ENCODE peak calls at places on chromosome 14, in ten cellular contexts. W is WTC11; L is hippocampal formation; Q is effector CD8-positive, alpha-beta T cell; D is GDM1; O is occipital lobe; S is CD8-positive, alpha-beta T cell; V is AG09319; R is non-pigmented ciliary epithelial cell; I is NCI-H2171. H is an unnamed sample.

GRCh38 chr14:91294153-91294552 is 49.6 kb upstream of the GPR68 start:
- DNase-seq in W (no peak), L (no peak), Q (no peak), D (no peak), O (no peak), S (no peak), V (no peak), R (no peak), I (no peak), H (no peak)

GRCh38 chr14:87656315-87656714 is 336.7 kb downstream of the GALC start:
- DNase-seq in W (no peak), L (no peak), Q (no peak), D (no peak), O (no peak), S (no peak), V (no peak), R (no peak), I (no peak), H (no peak)

GRCh38 chr14:61631044-61631692 is 64.1 kb upstream of the HIF1A start:
- DNase-seq in W (no peak), L (no peak), Q (no peak), D (no peak), O (no peak), S (no peak), V (no peak), R (no peak), I (no peak), H (no peak)

GRCh38 chr14:45891417-45892080 is 638.5 kb upstream of the MIS18BP1 start:
- DNase-seq in W (peak), L (no peak), Q (no peak), D (no peak), O (no peak), S (no peak), V (no peak), R (no peak), I (no peak), H (peak)

GRCh38 chr14:52987042-52987441 is 36.2 kb upstream of the FERMT2 start:
- DNase-seq in W (no peak), L (no peak), Q (no peak), D (no peak), O (no peak), S (no peak), V (no peak), R (no peak), I (no peak), H (no peak)

GRCh38 chr14:50225974-50226297 is 5.4 kb downstream of the SOS2 start:
- DNase-seq in W (no peak), L (no peak), Q (no peak), D (no peak), O (no peak), S (no peak), V (no peak), R (no peak), I (no peak), H (no peak)

GRCh38 chr14:79246200-79246599 is 965.1 kb downstream of the DIO2 start:
- DNase-seq in W (no peak), L (no peak), Q (no peak), D (no peak), O (no peak), S (no peak), V (no peak), R (no peak), I (no peak), H (no peak)

GRCh38 chr14:23047042-23047634 is 5.1 kb downstream of the PSMB11 start:
- DNase-seq in W (no peak), L (no peak), Q (no peak), D (no peak), O (no peak), S (no peak), V (no peak), R (no peak), I (no peak), H (no peak)

GRCh38 chr14:54786191-54786755 is 116.4 kb downstream of the GCH1 start:
- DNase-seq in W (no peak), L (no peak), Q (no peak), D (no peak), O (no peak), S (no peak), V (no peak), R (no peak), I (no peak), H (no peak)

GRCh38 chr14:65810326-65810725 is 397.8 kb downstream of the FUT8 start:
- DNase-seq in W (no peak), L (no peak), Q (no peak), D (no peak), O (no peak), S (no peak), V (no peak), R (no peak), I (no peak), H (no peak)

GRCh38 chr14:33693237-33693636 is 257.6 kb downstream of the EGLN3 start:
- DNase-seq in W (no peak), L (no peak), Q (no peak), D (no peak), O (no peak), S (no peak), V (peak), R (peak), I (no peak), H (no peak)

GRCh38 chr14:66228267-66228970 is 257.8 kb upstream of the CCDC196 start:
- DNase-seq in W (no peak), L (no peak), Q (no peak), D (no peak), O (no peak), S (no peak), V (no peak), R (no peak), I (no peak), H (no peak)

GRCh38 chr14:36619853-36620252 is 37.4 kb upstream of the NKX2-8 start:
- DNase-seq in W (no peak), L (no peak), Q (no peak), D (no peak), O (no peak), S (no peak), V (no peak), R (no peak), I (no peak), H (no peak)

GRCh38 chr14:65098586-65098985 is 3.7 kb downstream of the MAX start:
- DNase-seq in W (no peak), L (no peak), Q (no peak), D (no peak), O (no peak), S (no peak), V (no peak), R (no peak), I (no peak), H (no peak)

GRCh38 chr14:103311171-103311997 is 22.7 kb upstream of the EIF5 start:
- DNase-seq in W (no peak), L (no peak), Q (no peak), D (no peak), O (no peak), S (no peak), V (no peak), R (no peak), I (no peak), H (peak)

GRCh38 chr14:34374998-34375740 is 86.9 kb downstream of the SPTSSA start:
- DNase-seq in W (no peak), L (no peak), Q (no peak), D (no peak), O (no peak), S (no peak), V (no peak), R (no peak), I (no peak), H (no peak)

GRCh38 chr14:21987937-21988336 is 314.3 kb upstream of the OR4E1 start:
- DNase-seq in W (peak), L (no peak), Q (no peak), D (peak), O (no peak), S (no peak), V (no peak), R (no peak), I (no peak), H (no peak)

GRCh38 chr14:92527724-92528123 is 14.1 kb downstream of the RIN3 start:
- DNase-seq in W (no peak), L (no peak), Q (no peak), D (no peak), O (no peak), S (no peak), V (no peak), R (no peak), I (no peak), H (no peak)

GRCh38 chr14:94113490-94113889 is 3.0 kb downstream of the IFI27 start:
- DNase-seq in W (no peak), L (no peak), Q (no peak), D (no peak), O (no peak), S (no peak), V (no peak), R (no peak), I (no peak), H (no peak)

GRCh38 chr14:73237219-73237785 is at the start of gene PAPLN:
- DNase-seq in W (no peak), L (no peak), Q (no peak), D (no peak), O (no peak), S (no peak), V (no peak), R (no peak), I (no peak), H (no peak)

GRCh38 chr14:75196064-75196463 is 19.7 kb upstream of the TMED10 start:
- DNase-seq in W (no peak), L (no peak), Q (no peak), D (no peak), O (no peak), S (no peak), V (no peak), R (no peak), I (no peak), H (no peak)

GRCh38 chr14:30874999-30875787 is 834 bp downstream of the COCH start:
- DNase-seq in W (peak), L (no peak), Q (no peak), D (no peak), O (no peak), S (no peak), V (no peak), R (no peak), I (peak), H (no peak)

GRCh38 chr14:35826952-35827416 is 846 bp downstream of the BRMS1L start:
- DNase-seq in W (no peak), L (no peak), Q (no peak), D (no peak), O (no peak), S (no peak), V (no peak), R (no peak), I (no peak), H (no peak)

GRCh38 chr14:61927521-61927920 is 165.3 kb downstream of the SNAPC1 start:
- DNase-seq in W (no peak), L (no peak), Q (no peak), D (no peak), O (no peak), S (no peak), V (no peak), R (peak), I (no peak), H (no peak)

GRCh38 chr14:56216631-56217379 is 98.6 kb downstream of the PELI2 start:
- DNase-seq in W (no peak), L (peak), Q (no peak), D (no peak), O (no peak), S (peak), V (no peak), R (no peak), I (peak), H (peak)

GRCh38 chr14:76152333-76152681 is 585 bp downstream of the GPATCH2L start:
- DNase-seq in W (peak), L (peak), Q (peak), D (peak), O (peak), S (peak), V (peak), R (peak), I (peak), H (peak)

GRCh38 chr14:35337557-35338255 is 45.5 kb downstream of the PSMA6 start:
- DNase-seq in W (peak), L (no peak), Q (no peak), D (no peak), O (no peak), S (no peak), V (no peak), R (no peak), I (no peak), H (no peak)

GRCh38 chr14:95291859-95292542 is 27.7 kb downstream of the CLMN start:
- DNase-seq in W (no peak), L (peak), Q (no peak), D (no peak), O (peak), S (no peak), V (no peak), R (no peak), I (peak), H (peak)

GRCh38 chr14:101408077-101408831 is 153.0 kb upstream of the DIO3 start:
- DNase-seq in W (no peak), L (no peak), Q (no peak), D (no peak), O (no peak), S (no peak), V (peak), R (peak), I (no peak), H (peak)

GRCh38 chr14:72608391-72609204 is 285.3 kb downstream of the DPF3 start:
- DNase-seq in W (no peak), L (no peak), Q (no peak), D (no peak), O (peak), S (no peak), V (peak), R (peak), I (no peak), H (no peak)

GRCh38 chr14:71692496-71692895 is 239.7 kb upstream of the RGS6 start:
- DNase-seq in W (no peak), L (peak), Q (no peak), D (no peak), O (peak), S (no peak), V (no peak), R (no peak), I (no peak), H (peak)

GRCh38 chr14:99348816-99349609 is 77.0 kb upstream of the BCL11B start:
- DNase-seq in W (no peak), L (no peak), Q (no peak), D (no peak), O (no peak), S (no peak), V (no peak), R (no peak), I (peak), H (peak)

GRCh38 chr14:99803803-99804202 is 10.6 kb downstream of the EML1 start:
- DNase-seq in W (no peak), L (no peak), Q (no peak), D (no peak), O (no peak), S (no peak), V (no peak), R (no peak), I (peak), H (no peak)

GRCh38 chr14:95085321-95085720 is 72.0 kb downstream of the DICER1 start:
- DNase-seq in W (no peak), L (no peak), Q (no peak), D (no peak), O (no peak), S (no peak), V (no peak), R (no peak), I (no peak), H (no peak)

GRCh38 chr14:90742709-90743108 is 73.5 kb downstream of the TTC7B start:
- DNase-seq in W (no peak), L (no peak), Q (no peak), D (no peak), O (no peak), S (no peak), V (no peak), R (no peak), I (no peak), H (no peak)

GRCh38 chr14:69345402-69345801 is 52.7 kb downstream of the ERH start:
- DNase-seq in W (no peak), L (no peak), Q (no peak), D (no peak), O (no peak), S (no peak), V (no peak), R (no peak), I (no peak), H (no peak)

GRCh38 chr14:82710257-82710841 is 1176.7 kb upstream of the SEL1L start:
- DNase-seq in W (peak), L (peak), Q (no peak), D (peak), O (no peak), S (no peak), V (peak), R (peak), I (peak), H (peak)

GRCh38 chr14:24114536-24115450 is at the start of the genes DCAF11 and NRL:
- DNase-seq in W (peak), L (peak), Q (peak), D (peak), O (peak), S (peak), V (peak), R (peak), I (peak), H (peak)